ENCODE peak calls at places on chromosomes 1 and 21, in eight cellular contexts. E is GM04504, S is colonic mucosa, I is suprapubic skin, O is tibial nerve, U is A549, D is psoas muscle, W is AG09319. B is an unnamed sample.
A peak's percentile ranks its signal among the peaks of the same experiment; 100 is the strongest.

GRCh38 chr1:32984090-32984828 is 19.6 kb upstream of the RNF19B start:
- DNase-seq in O (no peak), D (no peak), W (no peak), E (peak; percentile 66), U (no peak), I (no peak), S (no peak), B (peak; percentile 43)

GRCh38 chr1:31372051-31372450 is 825 bp downstream of the FABP3 start:
- DNase-seq in S (no peak), E (no peak), U (no peak), W (no peak), O (no peak), D (no peak), I (no peak), B (no peak)

GRCh38 chr1:198605880-198606458 is 32.9 kb upstream of the PTPRC start:
- DNase-seq in E (peak; percentile 40), U (no peak), D (no peak), O (no peak), W (no peak), S (no peak), I (no peak), B (no peak)

GRCh38 chr1:160621633-160622413 is 25.0 kb downstream of the SLAMF1 start:
- DNase-seq in E (no peak), I (no peak), D (no peak), O (no peak), U (no peak), W (no peak), S (no peak), B (no peak)

GRCh38 chr1:17122449-17123194 is 3.4 kb upstream of the PADI2 start:
- DNase-seq in I (no peak), W (no peak), E (no peak), U (no peak), S (peak; percentile 46), D (peak; percentile 81), O (no peak), B (no peak)

GRCh38 chr1:78520216-78520615 is 29.4 kb downstream of the PTGFR start:
- DNase-seq in O (no peak), U (no peak), E (no peak), S (no peak), D (no peak), I (no peak), W (no peak), B (no peak)

GRCh38 chr1:213523781-213524398 is 463.9 kb upstream of the PROX1 start:
- DNase-seq in I (no peak), W (no peak), U (no peak), E (no peak), D (no peak), S (no peak), O (no peak), B (peak; percentile 49)

GRCh38 chr1:21317035-21317689 is 26.9 kb upstream of the ECE1 start:
- DNase-seq in S (no peak), D (peak; percentile 90), U (no peak), O (peak; percentile 78), E (peak; percentile 79), W (peak; percentile 67), I (peak; percentile 96), B (peak; percentile 86)

GRCh38 chr1:156060937-156061636 is at the start of gene RAB25:
- DNase-seq in U (no peak), W (no peak), I (no peak), O (no peak), S (peak; percentile 92), E (no peak), D (no peak), B (no peak)

GRCh38 chr1:175402336-175402735 is 209.8 kb upstream of the KIAA0040 start:
- DNase-seq in O (no peak), I (no peak), U (no peak), E (no peak), D (no peak), W (no peak), S (no peak), B (no peak)

GRCh38 chr1:231410041-231410591 is 12.0 kb downstream of the EGLN1 start:
- DNase-seq in U (no peak), W (no peak), E (no peak), D (no peak), O (no peak), I (no peak), S (no peak), B (no peak)

GRCh38 chr1:213070399-213070798 is 19.4 kb downstream of the RPS6KC1 start:
- DNase-seq in U (no peak), E (peak; percentile 41), O (no peak), D (no peak), W (peak; percentile 23), I (no peak), S (no peak), B (no peak)

GRCh38 chr1:116284819-116285390 is 88.1 kb upstream of the ATP1A1 start:
- DNase-seq in D (peak; percentile 88), S (peak; percentile 10), O (no peak), E (no peak), W (no peak), I (no peak), U (no peak), B (peak; percentile 65)

GRCh38 chr1:235015291-235015990 is 113.2 kb downstream of the TOMM20 start:
- DNase-seq in E (no peak), I (peak; percentile 44), O (no peak), S (no peak), W (no peak), U (no peak), D (no peak), B (no peak)

GRCh38 chr1:153652795-153653507 is 5.6 kb upstream of the SNAPIN start:
- DNase-seq in S (no peak), U (no peak), D (no peak), E (no peak), W (no peak), I (peak; percentile 50), O (no peak), B (no peak)

GRCh38 chr1:24904731-24905354 is 25.2 kb downstream of the RUNX3 start:
- DNase-seq in I (peak; percentile 71), D (no peak), O (no peak), U (no peak), E (no peak), W (no peak), S (no peak), B (no peak)

GRCh38 chr21:34836103-34836932 is 167.5 kb downstream of the CLIC6 start:
- DNase-seq in W (peak; percentile 96), O (peak; percentile 53), I (peak; percentile 91), E (peak; percentile 98), D (peak; percentile 85), S (no peak), U (peak; percentile 60), B (peak; percentile 31)

GRCh38 chr1:3393024-3393986 is 61.2 kb upstream of the ARHGEF16 start:
- DNase-seq in W (no peak), O (no peak), I (no peak), S (peak; percentile 29), U (no peak), E (no peak), D (no peak), B (peak; percentile 82)

GRCh38 chr1:41322101-41322661 is 39.1 kb upstream of the FOXO6 start:
- DNase-seq in W (no peak), I (no peak), S (no peak), O (no peak), U (no peak), E (no peak), D (no peak), B (no peak)

GRCh38 chr1:17193222-17194132 is 11.5 kb upstream of the PADI1 start:
- DNase-seq in E (no peak), D (no peak), O (no peak), S (no peak), U (no peak), I (peak; percentile 65), W (no peak), B (no peak)

GRCh38 chr1:232613752-232614381 is 16.1 kb downstream of the SIPA1L2 start:
- DNase-seq in U (no peak), S (no peak), D (no peak), W (no peak), O (no peak), E (no peak), I (no peak), B (no peak)

GRCh38 chr21:33642896-33643657 is 776 bp downstream of the ITSN1 start:
- DNase-seq in E (no peak), W (no peak), D (peak; percentile 60), O (no peak), I (no peak), U (no peak), S (peak; percentile 49), B (peak; percentile 68)

GRCh38 chr1:198212126-198212525 is 55.3 kb downstream of the NEK7 start:
- DNase-seq in D (no peak), E (no peak), I (no peak), U (no peak), O (no peak), W (no peak), S (no peak), B (peak; percentile 23)

GRCh38 chr1:61170328-61171238 is 88.2 kb downstream of the NFIA start:
- DNase-seq in U (no peak), E (no peak), W (no peak), S (no peak), I (no peak), O (no peak), D (no peak), B (no peak)

GRCh38 chr1:12184008-12184681 is 17.4 kb downstream of the TNFRSF1B start:
- DNase-seq in D (peak; percentile 93), E (peak; percentile 35), S (peak; percentile 61), U (no peak), I (peak; percentile 95), W (peak; percentile 57), O (peak; percentile 46), B (peak; percentile 88)

GRCh38 chr1:51048021-51048420 is 54.0 kb upstream of the C1orf185 start:
- DNase-seq in E (no peak), U (no peak), D (no peak), I (no peak), W (no peak), O (no peak), S (no peak), B (no peak)

B was measured in left ventricle myocardium superior.